ENCODE peak calls at places on chromosomes 12 and 14, in seven cellular contexts. Z is effector memory CD8-positive, alpha-beta T cell; L is activated CD4-positive, alpha-beta T cell treated with anti-CD3 and anti-CD28 coated beads for 36 hours; F is stimulated activated CD8-positive, alpha-beta memory T cell treated with anti-CD3 and anti-CD28 coated beads, Interleukin-2, amount 100 ng/mL, for 1 hour; V is psoas muscle; W is pulmonary artery endothelial cell; H is Ammon's horn. N is an unnamed sample.
A peak's percentile ranks its signal among the peaks of the same experiment; 100 is the strongest.

GRCh38 chr12:6963016-6963731 is 7.3 kb downstream of the PHB2 start:
- DNase-seq in Z (no peak), L (no peak), F (no peak), V (peak; percentile 66), W (no peak), H (no peak), N (no peak)

GRCh38 chr14:79856357-79856756 is 354.9 kb downstream of the DIO2 start:
- DNase-seq in Z (no peak), L (no peak), F (no peak), V (no peak), W (no peak), H (no peak), N (no peak)

GRCh38 chr14:60035177-60035576 is 56.5 kb upstream of the PCNX4 start:
- DNase-seq in Z (no peak), L (no peak), F (no peak), V (no peak), W (no peak), H (no peak), N (no peak)

GRCh38 chr12:54360717-54361456 is 3.4 kb downstream of the GPR84 start:
- DNase-seq in Z (peak; percentile 33), L (peak; percentile 84), F (no peak), V (peak; percentile 85), W (peak; percentile 43), H (peak; percentile 85), N (no peak)

GRCh38 chr12:79008591-79008990 is 144.0 kb downstream of the SYT1 start:
- DNase-seq in Z (no peak), L (no peak), F (no peak), V (no peak), W (no peak), H (no peak), N (no peak)

GRCh38 chr12:64670039-64670438 is 59.7 kb downstream of the RASSF3 start:
- DNase-seq in Z (peak; percentile 29), L (no peak), F (no peak), V (no peak), W (no peak), H (no peak), N (no peak)

GRCh38 chr12:75334384-75335030 is at the start of gene GLIPR1L1:
- DNase-seq in Z (peak; percentile 82), L (peak; percentile 91), F (peak; percentile 62), V (peak; percentile 81), W (peak; percentile 66), H (peak; percentile 95), N (peak; percentile 25)

GRCh38 chr12:109291531-109292341 is 17.3 kb downstream of the FOXN4 start:
- DNase-seq in Z (no peak), L (peak; percentile 15), F (no peak), V (peak; percentile 70), W (no peak), H (peak; percentile 93), N (no peak)

GRCh38 chr12:92784795-92785562 is 82.2 kb downstream of the PLEKHG7 start:
- DNase-seq in Z (peak; percentile 30), L (peak; percentile 33), F (no peak), V (no peak), W (peak; percentile 46), H (peak; percentile 68), N (no peak)

GRCh38 chr14:35303149-35303548 is 11.0 kb downstream of the PSMA6 start:
- DNase-seq in Z (no peak), L (no peak), F (no peak), V (no peak), W (no peak), H (no peak), N (no peak)

GRCh38 chr12:45561488-45561887 is 168.0 kb upstream of the ARID2 start:
- DNase-seq in Z (no peak), L (no peak), F (no peak), V (no peak), W (no peak), H (no peak), N (no peak)

GRCh38 chr12:28710882-28711281 is 438.2 kb upstream of the FAR2 start:
- DNase-seq in Z (no peak), L (no peak), F (no peak), V (no peak), W (no peak), H (no peak), N (no peak)

GRCh38 chr12:69027411-69027811 is 94.4 kb upstream of the CPM start:
- DNase-seq in Z (no peak), L (no peak), F (no peak), V (no peak), W (peak; percentile 2), H (no peak), N (no peak)

GRCh38 chr14:99688210-99688581 is 4.1 kb downstream of the CYP46A1 start:
- DNase-seq in Z (no peak), L (no peak), F (no peak), V (no peak), W (no peak), H (no peak), N (no peak)

GRCh38 chr12:109735051-109735521 is 21.5 kb downstream of the FAM222A start:
- DNase-seq in Z (no peak), L (peak; percentile 1), F (no peak), V (peak; percentile 23), W (no peak), H (no peak), N (no peak)

GRCh38 chr14:64628940-64629403 is 75.3 kb upstream of the PLEKHG3 start:
- DNase-seq in Z (no peak), L (no peak), F (no peak), V (no peak), W (no peak), H (peak; percentile 83), N (no peak)

GRCh38 chr12:87793134-87793533 is 236.1 kb downstream of the C12orf50 start:
- DNase-seq in Z (no peak), L (no peak), F (no peak), V (no peak), W (no peak), H (no peak), N (no peak)

GRCh38 chr12:104136577-104136976 is 1.4 kb downstream of the NFYB start:
- DNase-seq in Z (no peak), L (no peak), F (no peak), V (no peak), W (no peak), H (no peak), N (no peak)

GRCh38 chr14:57866199-57866755 is 385 bp upstream of the SLC35F4 start:
- DNase-seq in Z (no peak), L (no peak), F (no peak), V (no peak), W (no peak), H (no peak), N (no peak)

GRCh38 chr12:54689984-54690383 is 41.8 kb upstream of the DCD start:
- DNase-seq in Z (no peak), L (no peak), F (no peak), V (no peak), W (no peak), H (no peak), N (no peak)

GRCh38 chr12:53770281-53770680 is 18.5 kb upstream of the CISTR start:
- DNase-seq in Z (no peak), L (no peak), F (no peak), V (no peak), W (no peak), H (no peak), N (no peak)

GRCh38 chr12:7872565-7873304 is at the start of gene SLC2A14:
- DNase-seq in Z (no peak), L (no peak), F (no peak), V (no peak), W (no peak), H (no peak), N (no peak)

GRCh38 chr14:75046899-75047298 is 4.4 kb downstream of the MLH3 start:
- DNase-seq in Z (no peak), L (no peak), F (no peak), V (no peak), W (no peak), H (no peak), N (no peak)

GRCh38 chr14:56452989-56453388 is 126.6 kb upstream of the TMEM260 start:
- DNase-seq in Z (no peak), L (no peak), F (no peak), V (no peak), W (no peak), H (no peak), N (no peak)

GRCh38 chr12:104578453-104578852 is 121.7 kb downstream of the CHST11 start:
- DNase-seq in Z (no peak), L (peak; percentile 63), F (no peak), V (no peak), W (no peak), H (no peak), N (no peak)

GRCh38 chr14:23539209-23539866 is 12.2 kb downstream of the ZFHX2 start:
- DNase-seq in Z (peak; percentile 27), L (peak; percentile 35), F (no peak), V (no peak), W (no peak), H (peak; percentile 80), N (no peak)

N was measured in esophagus squamous epithelium.